ENCODE peak calls at places on chromosomes 11 and 22, in ten cellular contexts. S, X, G, F, T, B, N, A, R and Q are unnamed samples.

GRCh38 chr11:2398664-2399355 is 1.7 kb upstream of the TSSC4 start:
- DNase-seq in S (no peak), X (no peak), G (no peak), F (no peak), T (no peak), B (no peak), N (no peak), A (no peak), R (no peak), Q (no peak)

GRCh38 chr11:69510471-69511357 is 29.3 kb downstream of the LINC01488 start:
- DNase-seq in S (peak; percentile 62), X (no peak), G (no peak), F (peak; percentile 82), T (no peak), B (no peak), N (no peak), A (peak; percentile 81), R (no peak), Q (peak; percentile 68)

GRCh38 chr11:71129624-71130023 is 122.8 kb downstream of the SHANK2 start:
- DNase-seq in S (peak; percentile 18), X (no peak), G (no peak), F (peak; percentile 10), T (no peak), B (no peak), N (no peak), A (peak; percentile 27), R (no peak), Q (no peak)

GRCh38 chr11:1384206-1384965 is 5.3 kb upstream of the BRSK2 start:
- DNase-seq in S (peak; percentile 6), X (no peak), G (no peak), F (no peak), T (no peak), B (no peak), N (no peak), A (peak; percentile 23), R (no peak), Q (no peak)

GRCh38 chr11:76786053-76787014 is 3.2 kb downstream of the TSKU start:
- DNase-seq in S (no peak), X (no peak), G (no peak), F (no peak), T (no peak), B (no peak), N (no peak), A (no peak), R (no peak), Q (peak; percentile 53)

GRCh38 chr22:50627914-50628542 is at the start of gene ARSA:
- DNase-seq in S (peak; percentile 74), X (peak; percentile 51), G (peak; percentile 60), F (peak; percentile 83), T (peak; percentile 88), B (peak; percentile 83), N (peak; percentile 84), A (peak; percentile 82), R (peak; percentile 32), Q (no peak)

GRCh38 chr11:95845168-95845567 is 54.9 kb downstream of the CEP57 start:
- DNase-seq in S (no peak), X (no peak), G (no peak), F (no peak), T (no peak), B (no peak), N (no peak), A (no peak), R (no peak), Q (no peak)

GRCh38 chr11:115657586-115657985 is 153.4 kb upstream of the CADM1 start:
- DNase-seq in S (no peak), X (no peak), G (no peak), F (no peak), T (no peak), B (no peak), N (no peak), A (peak; percentile 68), R (no peak), Q (no peak)

DNA sequence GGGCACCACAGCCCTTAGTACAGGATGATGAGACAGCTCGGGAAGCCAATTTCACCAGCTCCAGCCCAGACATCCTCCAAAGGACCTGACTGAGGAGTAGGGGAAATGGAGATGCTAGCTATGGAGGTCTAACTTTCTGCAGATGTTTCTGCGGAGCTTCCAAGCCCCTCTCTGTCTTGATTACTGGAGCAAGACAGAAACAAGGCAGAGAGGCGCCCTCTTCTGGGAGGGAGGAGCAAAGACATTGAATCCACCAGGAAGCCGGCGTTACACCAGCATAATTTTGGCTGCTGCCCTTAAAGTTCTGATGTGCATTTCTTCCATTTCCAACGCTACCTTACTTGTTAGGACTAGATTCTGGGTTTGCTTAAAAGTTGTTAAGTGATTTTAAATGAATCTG is 107.3 kb upstream of the HSD17B12 start:
- DNase-seq in S (peak; percentile 39), X (no peak), G (peak; percentile 68), F (peak; percentile 45), T (peak; percentile 78), B (peak; percentile 64), N (peak; percentile 88), A (no peak), R (no peak), Q (no peak)
- TF ChIP-seq CTCF in S (peak; percentile 60), X (peak; percentile 66), G (peak; percentile 70), F (peak; percentile 31), T (peak; percentile 59), B (peak; percentile 66), N (peak; percentile 99), A (peak; percentile 48), R (peak; percentile 37), Q (peak; percentile 72)

GRCh38 chr11:62505112-62505783 is 41.4 kb downstream of the AHNAK start:
- DNase-seq in S (no peak), X (no peak), G (peak; percentile 14), F (no peak), T (peak; percentile 53), B (peak; percentile 71), N (no peak), A (no peak), R (no peak), Q (no peak)

GRCh38 chr11:62506413-62506940 is 40.1 kb downstream of the AHNAK start:
- DNase-seq in S (no peak), X (no peak), G (no peak), F (no peak), T (no peak), B (peak; percentile 17), N (no peak), A (no peak), R (no peak), Q (no peak)

GRCh38 chr11:62507023-62507422 is 39.6 kb downstream of the AHNAK start:
- DNase-seq in S (no peak), X (no peak), G (no peak), F (no peak), T (no peak), B (no peak), N (no peak), A (no peak), R (no peak), Q (no peak)

GRCh38 chr11:62505784-62506145 is 40.8 kb downstream of the AHNAK start:
- DNase-seq in S (no peak), X (no peak), G (no peak), F (no peak), T (no peak), B (no peak), N (no peak), A (no peak), R (no peak), Q (no peak)

DNA sequence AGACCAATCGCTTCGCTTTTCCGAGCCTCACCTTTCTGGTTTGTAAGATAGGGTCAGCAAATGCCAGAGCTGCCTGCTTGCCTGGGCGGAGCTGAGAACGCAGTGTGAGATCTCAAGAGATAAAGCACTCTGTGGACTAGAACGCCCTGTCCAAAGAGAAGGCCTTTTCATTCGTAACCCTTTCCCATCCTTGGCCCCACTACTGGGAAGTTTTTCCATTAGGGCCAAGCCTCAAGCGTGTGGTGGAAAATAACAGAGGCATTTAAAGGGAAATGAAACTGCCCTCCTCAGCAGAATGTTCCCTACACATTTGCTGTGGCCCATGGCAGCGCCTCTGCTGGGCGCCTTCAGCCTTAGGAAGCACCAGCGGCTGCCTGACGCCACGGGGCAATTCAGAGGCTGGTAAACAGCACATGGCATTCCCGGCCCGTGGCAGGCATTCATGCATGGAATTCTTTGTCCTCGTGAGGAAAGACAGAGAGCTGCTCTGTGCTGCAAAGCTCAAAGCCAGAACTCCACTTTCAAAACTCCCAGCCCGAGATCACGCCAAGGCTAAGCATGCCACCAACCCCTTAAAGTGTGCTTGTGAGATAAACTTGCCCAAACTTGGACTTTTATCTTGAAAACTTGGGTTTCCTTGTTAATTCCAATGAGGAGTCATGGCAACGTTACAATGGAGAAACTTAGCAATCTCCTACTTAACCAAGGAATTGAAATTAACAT is 38.1 kb downstream of the AHNAK start:
- DNase-seq in S (no peak), X (peak; percentile 26), G (peak; percentile 46), F (peak; percentile 60), T (peak; percentile 88), B (peak; percentile 46), N (peak; percentile 65), A (peak; percentile 59), R (no peak), Q (no peak)
- TF ChIP-seq CTCF in S (peak; percentile 27), X (peak; percentile 62), G (peak; percentile 59), F (peak; percentile 29), T (peak; percentile 48), B (no peak), N (peak; percentile 48), A (peak; percentile 55), R (peak; percentile 51), Q (peak; percentile 79)

DNA sequence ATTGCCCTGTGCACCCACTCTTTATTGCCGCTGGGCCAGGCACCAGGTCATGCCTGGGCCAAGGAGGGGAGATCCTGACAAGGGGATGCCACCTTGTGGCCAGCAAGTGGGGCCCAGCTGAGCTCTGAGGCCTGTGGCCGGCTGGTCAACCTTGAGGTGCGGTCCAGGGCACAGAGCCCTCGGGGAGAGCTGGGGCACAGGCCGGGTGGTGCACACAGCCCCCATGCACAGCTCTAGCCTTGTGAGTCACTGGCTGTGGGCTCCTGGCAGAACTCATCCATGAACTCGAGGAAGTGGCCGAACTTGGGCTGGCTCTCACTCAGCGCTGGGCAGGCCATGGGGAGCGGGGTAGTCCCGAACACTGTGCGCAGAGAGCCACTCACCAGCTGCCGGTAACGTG is 94.3 kb downstream of the RNF169 start:
- DNase-seq in S (no peak), X (no peak), G (no peak), F (no peak), T (no peak), B (no peak), N (no peak), A (no peak), R (no peak), Q (no peak)
- TF ChIP-seq CTCF in S (no peak), X (no peak), G (no peak), F (no peak), T (no peak), B (no peak), N (no peak), A (no peak), R (no peak), Q (no peak)

GRCh38 chr22:45460288-45461109 is 42.2 kb upstream of the FBLN1 start:
- DNase-seq in S (peak; percentile 90), X (no peak), G (no peak), F (no peak), T (no peak), B (peak; percentile 70), N (no peak), A (no peak), R (peak; percentile 83), Q (no peak)

GRCh38 chr22:45458532-45458931 is 44.2 kb upstream of the FBLN1 start:
- DNase-seq in S (no peak), X (no peak), G (no peak), F (no peak), T (no peak), B (no peak), N (no peak), A (no peak), R (no peak), Q (no peak)

GRCh38 chr22:45456811-45457210 is 43.3 kb downstream of the RIBC2 start:
- DNase-seq in S (no peak), X (no peak), G (no peak), F (no peak), T (no peak), B (peak; percentile 2), N (no peak), A (no peak), R (no peak), Q (no peak)

GRCh38 chr22:45459235-45459634 is 43.4 kb upstream of the FBLN1 start:
- DNase-seq in S (no peak), X (no peak), G (no peak), F (no peak), T (no peak), B (no peak), N (no peak), A (no peak), R (no peak), Q (no peak)

DNA sequence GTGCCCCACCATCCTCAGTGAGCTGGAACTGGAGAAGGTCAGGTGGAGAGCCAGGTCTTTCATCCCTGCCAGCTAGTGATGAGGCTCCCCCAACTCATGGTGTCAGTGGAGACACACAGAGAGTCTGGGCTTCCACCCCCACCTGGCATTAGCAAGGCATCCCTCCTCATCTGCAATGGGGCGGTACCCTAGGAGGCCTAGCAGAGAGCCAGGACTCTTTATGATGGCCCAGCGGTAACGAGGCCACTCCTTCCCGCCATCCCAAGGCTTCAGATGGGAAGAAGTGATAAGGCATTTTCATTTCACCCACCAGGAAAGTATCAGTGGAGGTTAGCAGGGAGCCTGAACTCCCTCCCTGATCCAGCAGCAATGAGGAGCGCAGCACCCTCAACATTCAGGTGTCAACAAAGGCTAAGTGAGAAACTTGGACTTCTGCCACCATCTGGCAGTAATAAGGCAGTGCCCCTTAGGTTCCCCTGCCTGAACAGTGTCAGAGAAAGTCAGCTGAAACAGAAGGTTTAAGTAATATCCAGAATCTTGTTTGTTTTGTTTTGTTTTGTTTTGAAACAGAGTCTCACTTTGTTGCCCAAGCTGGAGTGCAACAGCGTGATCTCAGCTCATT is 40.5 kb upstream of the FBLN1 start:
- DNase-seq in S (no peak), X (no peak), G (no peak), F (no peak), T (peak; percentile 37), B (no peak), N (peak; percentile 22), A (no peak), R (no peak), Q (no peak)
- TF ChIP-seq CTCF in S (no peak), X (peak; percentile 65), G (peak; percentile 50), F (no peak), T (no peak), B (no peak), N (peak; percentile 23), A (no peak), R (no peak), Q (peak; percentile 48)